ENCODE peak calls at places on chromosomes 11 and 22, in four cellular contexts. H, J, T and Y are unnamed samples.

GRCh38 chr11:33616552-33616951 is 84.1 kb downstream of the C11orf91 start:
- DNase-seq in H (no peak), J (no peak), T (no peak), Y (no peak)

GRCh38 chr22:32720924-32721323 is 80.6 kb upstream of the TIMP3 start:
- DNase-seq in H (no peak), J (no peak), T (no peak), Y (peak; percentile 94)

GRCh38 chr11:91164452-91164822 is 941.6 kb upstream of the CHORDC1 start:
- DNase-seq in H (peak; percentile 20), J (no peak), T (no peak), Y (no peak)

GRCh38 chr22:41576877-41577276 is 12.8 kb downstream of the PMM1 start:
- DNase-seq in H (peak; percentile 72), J (no peak), T (peak; percentile 46), Y (peak; percentile 55)

GRCh38 chr11:44595964-44596381 is 30.5 kb downstream of the CD82 start:
- DNase-seq in H (no peak), J (peak; percentile 89), T (peak; percentile 74), Y (no peak)

GRCh38 chr11:57131080-57131790 is 50.5 kb upstream of the LRRC55 start:
- DNase-seq in H (peak; percentile 45), J (no peak), T (peak; percentile 23), Y (peak; percentile 24)

GRCh38 chr22:49788492-49788891 is 39.2 kb downstream of the BRD1 start:
- DNase-seq in H (no peak), J (no peak), T (peak; percentile 71), Y (peak; percentile 30)

GRCh38 chr22:42889290-42889689 is 32.2 kb upstream of the ARFGAP3 start:
- DNase-seq in H (no peak), J (no peak), T (no peak), Y (no peak)

GRCh38 chr22:49687786-49688515 is 139.7 kb downstream of the BRD1 start:
- DNase-seq in H (no peak), J (peak; percentile 46), T (no peak), Y (no peak)

GRCh38 chr11:30370164-30370563 is 47.3 kb downstream of the ARL14EP start:
- DNase-seq in H (no peak), J (no peak), T (no peak), Y (no peak)

GRCh38 chr22:48567213-48567975 is 1260.3 kb downstream of the BRD1 start:
- DNase-seq in H (no peak), J (no peak), T (no peak), Y (no peak)

GRCh38 chr11:113894421-113894996 is 10.1 kb upstream of the HTR3B start:
- DNase-seq in H (no peak), J (no peak), T (no peak), Y (no peak)

GRCh38 chr11:93921695-93922468 is 71.5 kb upstream of the VSTM5 start:
- DNase-seq in H (peak; percentile 51), J (no peak), T (no peak), Y (peak; percentile 70)

GRCh38 chr11:46736615-46737014 is 17.6 kb downstream of the F2 start:
- DNase-seq in H (no peak), J (no peak), T (no peak), Y (no peak)

GRCh38 chr22:24337894-24338645 is 67.4 kb downstream of the SPECC1L start:
- DNase-seq in H (no peak), J (no peak), T (no peak), Y (no peak)

GRCh38 chr11:95453616-95454118 is 222.7 kb upstream of the SESN3 start:
- DNase-seq in H (no peak), J (peak; percentile 87), T (no peak), Y (no peak)

GRCh38 chr11:2534957-2535672 is 90.3 kb downstream of the KCNQ1 start:
- DNase-seq in H (no peak), J (peak; percentile 65), T (peak; percentile 7), Y (no peak)

GRCh38 chr11:134261626-134262488 is 8.5 kb downstream of the ACAD8 start:
- DNase-seq in H (peak; percentile 14), J (no peak), T (no peak), Y (peak; percentile 25)

GRCh38 chr11:122033631-122034030 is 82.4 kb downstream of the BLID start:
- DNase-seq in H (no peak), J (no peak), T (no peak), Y (no peak)

GRCh38 chr11:44963948-44964347 is 13.3 kb upstream of the TP53I11 start:
- DNase-seq in H (no peak), J (no peak), T (no peak), Y (no peak)

GRCh38 chr11:35387341-35387982 is 31.9 kb downstream of the SLC1A2 start:
- DNase-seq in H (peak; percentile 41), J (no peak), T (no peak), Y (peak; percentile 55)

GRCh38 chr11:92501346-92501745 is 276.7 kb downstream of the FAT3 start:
- DNase-seq in H (no peak), J (no peak), T (no peak), Y (no peak)

GRCh38 chr22:42249831-42250230 is 20.6 kb downstream of the TCF20 start:
- DNase-seq in H (no peak), J (no peak), T (no peak), Y (no peak)

GRCh38 chr11:76459299-76459698 is 14.5 kb downstream of the EMSY start:
- DNase-seq in H (peak; percentile 30), J (no peak), T (no peak), Y (no peak)

GRCh38 chr11:76459846-76460245 is 15.0 kb downstream of the EMSY start:
- DNase-seq in H (no peak), J (no peak), T (no peak), Y (no peak)

GRCh38 chr11:76455331-76455730 is 10.5 kb downstream of the EMSY start:
- DNase-seq in H (no peak), J (no peak), T (no peak), Y (no peak)

GRCh38 chr11:76455931-76456330 is 11.1 kb downstream of the EMSY start:
- DNase-seq in H (no peak), J (no peak), T (no peak), Y (no peak)

DNA sequence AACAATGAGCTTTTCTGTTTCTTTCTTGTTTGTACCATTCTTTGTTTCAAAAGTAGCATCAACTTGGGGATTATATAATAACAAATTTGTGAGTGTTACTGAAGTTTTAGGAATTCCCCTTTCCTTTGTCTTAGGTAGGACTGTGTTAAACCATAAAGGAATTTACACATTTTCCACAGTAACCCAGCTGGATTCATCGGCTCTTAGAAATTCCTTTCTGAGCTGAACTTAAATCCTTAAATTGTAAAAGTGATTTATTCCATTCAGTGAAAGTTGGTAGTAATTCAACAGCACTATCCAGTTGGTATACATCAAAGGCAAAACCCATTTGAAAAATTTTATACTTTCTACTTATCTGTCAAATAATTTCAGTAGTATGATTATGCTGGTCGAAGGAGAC is 11.8 kb downstream of the EMSY start:
- DNase-seq in H (no peak), J (no peak), T (no peak), Y (no peak)
- H3K4me3 ChIP-seq in H (no peak overlapping the region), J (no peak overlapping the region), T (no peak overlapping the region), Y (no peak overlapping the region)

GRCh38 chr22:36988075-36988474 is 31.2 kb downstream of the TST start:
- DNase-seq in H (no peak), J (no peak), T (no peak), Y (no peak)

GRCh38 chr22:36985490-36985889 is 33.8 kb downstream of the TST start:
- DNase-seq in H (no peak), J (no peak), T (no peak), Y (no peak)

GRCh38 chr22:36982136-36982535 is 37.1 kb downstream of the TST start:
- DNase-seq in H (no peak), J (no peak), T (no peak), Y (no peak)

GRCh38 chr22:36991220-36991619 is 28.0 kb downstream of the TST start:
- DNase-seq in H (no peak), J (no peak), T (no peak), Y (peak; percentile 9)

GRCh38 chr22:36986242-36986821 is 32.9 kb downstream of the TST start:
- DNase-seq in H (peak; percentile 45), J (no peak), T (no peak), Y (peak; percentile 26)
- TF ChIP-seq CTCF in H (peak; percentile 44), J (no peak), T (peak; percentile 55), Y (peak; percentile 74)

DNA sequence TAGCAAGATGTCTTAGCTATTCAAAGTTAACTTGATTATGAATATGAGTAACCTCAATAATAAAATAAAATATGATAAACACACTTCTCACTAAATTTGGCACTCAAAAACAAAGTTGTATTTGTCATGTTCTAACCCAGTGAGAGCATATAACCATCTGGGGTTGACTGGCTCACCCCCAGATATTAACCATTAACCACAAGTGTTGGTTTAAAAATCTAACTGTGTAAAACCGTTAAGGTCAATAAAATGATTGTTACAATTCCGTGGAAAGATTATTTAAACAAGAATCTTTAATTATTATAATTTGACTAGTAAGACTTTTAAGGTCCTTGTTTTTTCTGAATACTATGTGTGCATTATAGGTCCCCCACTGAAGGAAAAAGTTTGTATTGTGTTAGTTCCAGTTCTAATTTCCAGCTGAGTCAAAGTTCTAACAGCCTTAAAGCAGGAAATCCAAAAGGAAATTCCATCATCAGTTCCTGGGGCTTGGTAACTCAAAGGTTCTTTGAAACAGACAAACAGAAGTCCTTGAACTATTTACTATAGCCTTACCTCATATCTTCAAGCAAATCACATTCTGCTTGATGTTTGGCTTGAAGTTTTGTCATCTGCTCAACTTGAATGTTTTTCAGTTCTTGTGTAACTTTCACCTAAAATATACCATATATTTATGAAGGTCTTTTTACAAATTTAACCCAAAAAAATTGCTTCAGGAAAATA is 2.5 kb downstream of the FCHSD2 start:
- DNase-seq in H (peak; percentile 28), J (no peak), T (no peak), Y (peak; percentile 35)
- H3K4me3 ChIP-seq in H (peak overlapping the region; percentile 97), J (peak overlapping the region; percentile 95), T (peak overlapping the region; percentile 78), Y (peak overlapping the region; percentile 90)

GRCh38 chr11:27501102-27501501 is 5.5 kb downstream of the LIN7C start:
- DNase-seq in H (no peak), J (no peak), T (no peak), Y (no peak)

GRCh38 chr11:27507561-27508322 is 1.2 kb upstream of the LIN7C start:
- DNase-seq in H (no peak), J (no peak), T (no peak), Y (peak; percentile 7)

GRCh38 chr11:27505781-27506180 is 788 bp downstream of the LIN7C start:
- DNase-seq in H (no peak), J (no peak), T (no peak), Y (no peak)

GRCh38 chr11:27509953-27510352 is 3.4 kb upstream of the LIN7C start:
- DNase-seq in H (no peak), J (no peak), T (no peak), Y (no peak)

DNA sequence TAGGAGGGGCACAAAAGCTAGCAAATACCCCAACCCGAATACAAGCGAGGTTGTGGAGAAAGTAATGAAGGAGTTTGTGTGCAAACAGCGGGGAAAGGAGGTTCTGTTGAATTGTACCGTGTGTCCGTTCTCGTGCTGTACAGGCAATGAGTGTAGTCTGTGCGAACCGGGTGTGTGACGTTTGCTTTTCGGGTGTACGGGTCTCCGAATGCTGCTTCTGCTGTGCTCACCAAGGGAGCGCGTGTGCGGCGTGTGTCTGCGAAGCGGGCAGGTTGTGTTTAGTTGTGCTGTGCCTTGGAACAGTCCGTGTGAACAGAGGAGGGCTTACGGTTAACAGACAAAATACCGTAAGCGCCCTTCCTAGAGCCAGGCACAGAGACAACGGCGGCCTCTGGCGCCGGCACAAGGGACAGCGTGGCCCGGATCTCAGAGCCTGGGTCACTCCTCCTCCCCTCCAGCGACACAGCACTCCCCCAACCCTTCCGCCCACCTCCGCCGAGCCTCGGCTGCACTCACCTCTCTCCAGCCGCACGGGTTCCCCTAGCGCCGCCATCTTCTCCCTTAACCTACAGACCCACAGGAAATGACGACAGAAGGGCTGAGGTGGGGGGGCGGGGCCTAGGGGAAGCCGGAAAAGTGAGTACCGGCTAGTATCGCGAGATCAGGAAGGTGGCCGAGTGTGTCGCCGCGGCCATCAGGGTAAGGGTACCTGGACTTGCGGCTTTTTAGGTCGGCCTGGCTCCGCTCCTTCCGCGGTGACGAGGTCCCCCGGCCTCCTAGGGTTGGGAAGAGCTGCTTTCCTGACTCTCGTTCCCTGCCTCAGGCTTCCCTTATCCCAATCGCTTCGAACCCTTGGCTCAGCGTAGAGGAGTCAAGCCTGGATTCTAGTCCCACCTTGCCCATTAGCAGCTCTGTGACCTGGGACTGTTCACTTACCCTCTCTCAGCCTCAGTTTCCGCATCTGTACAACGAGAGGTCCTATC is at the start of gene LIN7C:
- DNase-seq in H (peak; percentile 96), J (peak; percentile 98), T (peak; percentile 96), Y (peak; percentile 92)
- TF ChIP-seq CTCF in H (no peak), J (no peak), T (no peak), Y (no peak)